ENCODE peak calls at places on chromosomes 11 and 22, in ten cellular contexts. One of them, this sample, is unnamed.

GRCh38 chr11:127066426-127067090 is 66.0 kb upstream of the KIRREL3 start:
- DNase-seq in uterus: no peak
- DNase-seq in thoracic aorta: no peak
- DNase-seq in upper lobe of right lung: no peak
- DNase-seq in psoas muscle: no peak
- DNase-seq in GM23338: no peak
- DNase-seq in OCI-LY7: no peak
- DNase-seq in AG04450: no peak
- DNase-seq in kidney: no peak
- DNase-seq in sigmoid colon: no peak
- DNase-seq in this sample: no peak

GRCh38 chr22:24326266-24326665 is 55.6 kb downstream of the SPECC1L start:
- DNase-seq in uterus: no peak
- DNase-seq in thoracic aorta: no peak
- DNase-seq in upper lobe of right lung: no peak
- DNase-seq in psoas muscle: no peak
- DNase-seq in GM23338: no peak
- DNase-seq in OCI-LY7: no peak
- DNase-seq in AG04450: no peak
- DNase-seq in kidney: no peak
- DNase-seq in sigmoid colon: no peak
- DNase-seq in this sample: no peak

GRCh38 chr11:116852261-116853125 is 15.1 kb upstream of the APOA1 start:
- DNase-seq in uterus: peak
- DNase-seq in thoracic aorta: no peak
- DNase-seq in upper lobe of right lung: no peak
- DNase-seq in psoas muscle: no peak
- DNase-seq in GM23338: no peak
- DNase-seq in OCI-LY7: no peak
- DNase-seq in AG04450: no peak
- DNase-seq in kidney: no peak
- DNase-seq in sigmoid colon: no peak
- DNase-seq in this sample: peak

GRCh38 chr11:20055312-20055711 is 105.0 kb downstream of the DBX1 start:
- DNase-seq in uterus: no peak
- DNase-seq in thoracic aorta: no peak
- DNase-seq in upper lobe of right lung: no peak
- DNase-seq in psoas muscle: no peak
- DNase-seq in GM23338: no peak
- DNase-seq in OCI-LY7: no peak
- DNase-seq in AG04450: no peak
- DNase-seq in kidney: no peak
- DNase-seq in sigmoid colon: no peak
- DNase-seq in this sample: no peak

GRCh38 chr11:70468256-70469230 is 70.2 kb downstream of the CTTN start:
- DNase-seq in uterus: no peak
- DNase-seq in thoracic aorta: no peak
- DNase-seq in upper lobe of right lung: no peak
- DNase-seq in psoas muscle: no peak
- DNase-seq in GM23338: peak
- DNase-seq in OCI-LY7: no peak
- DNase-seq in AG04450: no peak
- DNase-seq in kidney: no peak
- DNase-seq in sigmoid colon: no peak
- DNase-seq in this sample: no peak

GRCh38 chr11:68495872-68496271 is 35.3 kb downstream of the PPP6R3 start:
- DNase-seq in uterus: no peak
- DNase-seq in thoracic aorta: no peak
- DNase-seq in upper lobe of right lung: no peak
- DNase-seq in psoas muscle: no peak
- DNase-seq in GM23338: no peak
- DNase-seq in OCI-LY7: no peak
- DNase-seq in AG04450: no peak
- DNase-seq in kidney: no peak
- DNase-seq in sigmoid colon: no peak
- DNase-seq in this sample: no peak

GRCh38 chr11:110433393-110434333 is 3.9 kb downstream of the FDX1 start:
- DNase-seq in uterus: no peak
- DNase-seq in thoracic aorta: no peak
- DNase-seq in upper lobe of right lung: no peak
- DNase-seq in psoas muscle: no peak
- DNase-seq in GM23338: peak
- DNase-seq in OCI-LY7: peak
- DNase-seq in AG04450: no peak
- DNase-seq in kidney: no peak
- DNase-seq in sigmoid colon: no peak
- DNase-seq in this sample: no peak

GRCh38 chr11:2564008-2564530 is 119.3 kb downstream of the KCNQ1 start:
- DNase-seq in uterus: no peak
- DNase-seq in thoracic aorta: no peak
- DNase-seq in upper lobe of right lung: no peak
- DNase-seq in psoas muscle: no peak
- DNase-seq in GM23338: no peak
- DNase-seq in OCI-LY7: no peak
- DNase-seq in AG04450: no peak
- DNase-seq in kidney: no peak
- DNase-seq in sigmoid colon: peak
- DNase-seq in this sample: no peak

GRCh38 chr11:65867284-65868071 is 5.1 kb downstream of the EFEMP2 start:
- DNase-seq in uterus: peak
- DNase-seq in thoracic aorta: no peak
- DNase-seq in upper lobe of right lung: no peak
- DNase-seq in psoas muscle: peak
- DNase-seq in GM23338: peak
- DNase-seq in OCI-LY7: peak
- DNase-seq in AG04450: no peak
- DNase-seq in kidney: no peak
- DNase-seq in sigmoid colon: no peak
- DNase-seq in this sample: no peak

DNA sequence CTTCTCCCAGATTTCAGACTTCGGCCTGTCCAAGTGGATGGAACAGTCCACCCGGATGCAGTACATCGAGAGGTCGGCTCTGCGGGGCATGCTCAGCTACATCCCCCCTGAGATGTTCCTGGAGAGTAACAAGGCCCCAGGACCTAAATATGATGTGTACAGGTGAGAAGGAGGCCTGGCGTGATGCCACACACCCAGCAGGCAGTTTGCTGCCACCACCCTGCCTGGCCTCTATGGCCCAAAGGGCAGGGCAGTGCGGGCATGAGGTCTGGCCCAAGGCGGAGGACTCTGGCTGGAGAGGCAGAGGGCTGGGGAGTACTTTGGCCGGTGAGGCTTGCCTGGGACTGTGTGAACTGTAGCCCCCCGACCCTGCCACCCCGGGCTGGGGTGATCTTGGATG is 7.3 kb downstream of the ANKK1 start:
- DNase-seq in uterus: no peak
- DNase-seq in thoracic aorta: no peak
- DNase-seq in upper lobe of right lung: no peak
- DNase-seq in psoas muscle: no peak
- DNase-seq in GM23338: no peak
- DNase-seq in OCI-LY7: no peak
- DNase-seq in AG04450: no peak
- DNase-seq in kidney: no peak
- DNase-seq in sigmoid colon: no peak
- DNase-seq in this sample: peak
- TF ChIP-seq CTCF in uterus: no peak
- TF ChIP-seq CTCF in thoracic aorta: no peak
- TF ChIP-seq CTCF in upper lobe of right lung: no peak
- TF ChIP-seq CTCF in psoas muscle: no peak
- TF ChIP-seq CTCF in GM23338: no peak
- TF ChIP-seq CTCF in OCI-LY7: no peak
- TF ChIP-seq CTCF in AG04450: no peak
- TF ChIP-seq CTCF in kidney: no peak
- TF ChIP-seq CTCF in sigmoid colon: no peak
- TF ChIP-seq CTCF in this sample: no peak

GRCh38 chr11:62601364-62602140 is at the start of gene MTA2:
- DNase-seq in uterus: peak
- DNase-seq in thoracic aorta: peak
- DNase-seq in upper lobe of right lung: peak
- DNase-seq in psoas muscle: peak
- DNase-seq in GM23338: peak
- DNase-seq in OCI-LY7: peak
- DNase-seq in AG04450: peak
- DNase-seq in kidney: peak
- DNase-seq in sigmoid colon: peak
- DNase-seq in this sample: peak

GRCh38 chr11:62602141-62603071 is 741 bp upstream of the MTA2 start:
- DNase-seq in uterus: peak
- DNase-seq in thoracic aorta: no peak
- DNase-seq in upper lobe of right lung: peak
- DNase-seq in psoas muscle: peak
- DNase-seq in GM23338: peak
- DNase-seq in OCI-LY7: no peak
- DNase-seq in AG04450: no peak
- DNase-seq in kidney: peak
- DNase-seq in sigmoid colon: peak
- DNase-seq in this sample: peak

GRCh38 chr11:62600367-62601113 is 1.1 kb downstream of the MTA2 start:
- DNase-seq in uterus: no peak
- DNase-seq in thoracic aorta: no peak
- DNase-seq in upper lobe of right lung: no peak
- DNase-seq in psoas muscle: no peak
- DNase-seq in GM23338: peak
- DNase-seq in OCI-LY7: peak
- DNase-seq in AG04450: no peak
- DNase-seq in kidney: no peak
- DNase-seq in sigmoid colon: no peak
- DNase-seq in this sample: no peak

GRCh38 chr11:62599909-62600308 is 1.8 kb downstream of the MTA2 start:
- DNase-seq in uterus: no peak
- DNase-seq in thoracic aorta: no peak
- DNase-seq in upper lobe of right lung: no peak
- DNase-seq in psoas muscle: no peak
- DNase-seq in GM23338: no peak
- DNase-seq in OCI-LY7: no peak
- DNase-seq in AG04450: no peak
- DNase-seq in kidney: no peak
- DNase-seq in sigmoid colon: no peak
- DNase-seq in this sample: no peak

DNA sequence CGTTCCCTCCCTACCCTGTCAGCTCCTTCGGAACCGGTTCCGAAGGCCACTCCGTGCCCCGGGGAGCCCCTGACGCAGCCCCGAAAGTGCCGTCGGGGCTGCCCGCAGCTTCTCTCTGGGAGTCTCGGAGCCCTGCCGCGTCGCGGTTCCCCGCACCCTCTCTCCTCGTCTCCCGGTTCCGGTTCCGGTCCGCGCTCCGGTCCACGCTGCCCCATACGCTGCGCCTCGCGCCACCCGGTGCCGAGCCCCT is 626 bp downstream of the MTA2 start:
- DNase-seq in uterus: no peak
- DNase-seq in thoracic aorta: no peak
- DNase-seq in upper lobe of right lung: no peak
- DNase-seq in psoas muscle: peak
- DNase-seq in GM23338: no peak
- DNase-seq in OCI-LY7: peak
- DNase-seq in AG04450: no peak
- DNase-seq in kidney: no peak
- DNase-seq in sigmoid colon: peak
- DNase-seq in this sample: no peak
- H3K27ac ChIP-seq in uterus: peak
- H3K27ac ChIP-seq in thoracic aorta: peak
- H3K27ac ChIP-seq in upper lobe of right lung: peak
- H3K27ac ChIP-seq in psoas muscle: peak
- H3K27ac ChIP-seq in GM23338: peak
- H3K27ac ChIP-seq in OCI-LY7: peak
- H3K27ac ChIP-seq in AG04450: peak
- H3K27ac ChIP-seq in kidney: peak
- H3K27ac ChIP-seq in sigmoid colon: peak
- H3K27ac ChIP-seq in this sample: peak

GRCh38 chr11:13013054-13013488 is 4.0 kb downstream of the RASSF10 start:
- DNase-seq in uterus: no peak
- DNase-seq in thoracic aorta: no peak
- DNase-seq in upper lobe of right lung: no peak
- DNase-seq in psoas muscle: no peak
- DNase-seq in GM23338: no peak
- DNase-seq in OCI-LY7: no peak
- DNase-seq in AG04450: no peak
- DNase-seq in kidney: no peak
- DNase-seq in sigmoid colon: no peak
- DNase-seq in this sample: no peak

GRCh38 chr11:13015753-13016152 is 6.6 kb downstream of the RASSF10 start:
- DNase-seq in uterus: no peak
- DNase-seq in thoracic aorta: no peak
- DNase-seq in upper lobe of right lung: no peak
- DNase-seq in psoas muscle: no peak
- DNase-seq in GM23338: peak
- DNase-seq in OCI-LY7: no peak
- DNase-seq in AG04450: no peak
- DNase-seq in kidney: no peak
- DNase-seq in sigmoid colon: no peak
- DNase-seq in this sample: no peak

GRCh38 chr11:13019313-13019712 is 10.2 kb downstream of the RASSF10 start:
- DNase-seq in uterus: no peak
- DNase-seq in thoracic aorta: no peak
- DNase-seq in upper lobe of right lung: no peak
- DNase-seq in psoas muscle: no peak
- DNase-seq in GM23338: no peak
- DNase-seq in OCI-LY7: no peak
- DNase-seq in AG04450: no peak
- DNase-seq in kidney: no peak
- DNase-seq in sigmoid colon: no peak
- DNase-seq in this sample: no peak

GRCh38 chr11:13012037-13012693 is 3.0 kb downstream of the RASSF10 start:
- DNase-seq in uterus: no peak
- DNase-seq in thoracic aorta: no peak
- DNase-seq in upper lobe of right lung: no peak
- DNase-seq in psoas muscle: no peak
- DNase-seq in GM23338: peak
- DNase-seq in OCI-LY7: no peak
- DNase-seq in AG04450: no peak
- DNase-seq in kidney: no peak
- DNase-seq in sigmoid colon: no peak
- DNase-seq in this sample: no peak

DNA sequence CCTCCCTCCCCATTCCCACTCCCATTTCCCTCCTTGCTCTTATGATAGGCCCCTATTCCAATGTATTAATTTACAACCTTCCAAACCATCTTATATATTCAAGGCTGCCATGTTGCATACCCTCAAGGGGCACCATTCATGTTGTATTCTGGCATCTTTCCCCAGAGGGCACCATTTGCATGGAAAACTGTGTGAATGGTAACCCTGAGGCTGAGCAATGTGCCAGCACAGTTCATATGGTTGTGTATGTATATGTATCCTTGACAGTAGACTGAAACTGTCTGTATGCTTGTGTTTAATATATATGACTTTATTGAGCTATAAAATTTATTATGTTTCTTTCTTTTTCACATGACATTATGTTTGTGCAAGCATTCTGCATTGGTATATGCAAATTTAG is 7.3 kb downstream of the RASSF10 start:
- DNase-seq in uterus: no peak
- DNase-seq in thoracic aorta: no peak
- DNase-seq in upper lobe of right lung: no peak
- DNase-seq in psoas muscle: no peak
- DNase-seq in GM23338: no peak
- DNase-seq in OCI-LY7: no peak
- DNase-seq in AG04450: no peak
- DNase-seq in kidney: no peak
- DNase-seq in sigmoid colon: no peak
- DNase-seq in this sample: no peak
- TF ChIP-seq CTCF in uterus: no peak
- TF ChIP-seq CTCF in thoracic aorta: no peak
- TF ChIP-seq CTCF in upper lobe of right lung: no peak
- TF ChIP-seq CTCF in psoas muscle: no peak
- TF ChIP-seq CTCF in GM23338: no peak
- TF ChIP-seq CTCF in OCI-LY7: no peak
- TF ChIP-seq CTCF in AG04450: no peak
- TF ChIP-seq CTCF in kidney: peak
- TF ChIP-seq CTCF in sigmoid colon: no peak
- TF ChIP-seq CTCF in this sample: no peak

GRCh38 chr22:49800408-49801238 is 27.1 kb downstream of the BRD1 start:
- DNase-seq in uterus: no peak
- DNase-seq in thoracic aorta: no peak
- DNase-seq in upper lobe of right lung: no peak
- DNase-seq in psoas muscle: no peak
- DNase-seq in GM23338: no peak
- DNase-seq in OCI-LY7: no peak
- DNase-seq in AG04450: no peak
- DNase-seq in kidney: no peak
- DNase-seq in sigmoid colon: no peak
- DNase-seq in this sample: no peak
- H3K27ac ChIP-seq in uterus: no peak
- H3K27ac ChIP-seq in thoracic aorta: no peak
- H3K27ac ChIP-seq in upper lobe of right lung: peak
- H3K27ac ChIP-seq in psoas muscle: peak
- H3K27ac ChIP-seq in GM23338: no peak
- H3K27ac ChIP-seq in OCI-LY7: no peak
- H3K27ac ChIP-seq in AG04450: no peak
- H3K27ac ChIP-seq in kidney: no peak
- H3K27ac ChIP-seq in sigmoid colon: no peak
- H3K27ac ChIP-seq in this sample: no peak

This sample was measured in coronary artery.